ENCODE peak calls at places on chromosomes 16 and 17, in four cellular contexts. I is Caco-2, Y is hepatocyte, Z is astrocyte. J is an unnamed sample. For H3K4me1 and H3K36me3, the result is how much of the 10 kb centered on the place peaks cover.

GRCh38 chr17:71959129-71959528 is 161.7 kb upstream of the SOX9 start:
- DNase-seq in I (no peak), Y (no peak), Z (no peak), J (peak)

GRCh38 chr17:61325382-61326073 is 74.1 kb upstream of the TBX2 start:
- DNase-seq in I (no peak), Y (no peak), Z (peak), J (peak)

GRCh38 chr17:34706029-34706428 is 126.6 kb downstream of the TMEM132E start:
- DNase-seq in I (no peak), Y (peak), Z (peak), J (peak)

GRCh38 chr16:2003827-2004641 is 5.6 kb downstream of the ZNF598 start:
- DNase-seq in I (peak), Y (peak), Z (peak), J (peak)

GRCh38 chr17:16875662-16876061 is 96.3 kb downstream of the TNFRSF13B start:
- DNase-seq in I (no peak), Y (no peak), Z (no peak), J (no peak)

GRCh38 chr16:49465661-49466528 is 92.3 kb downstream of the C16orf78 start:
- DNase-seq in I (no peak), Y (no peak), Z (no peak), J (no peak)

GRCh38 chr16:84686702-84687298 is 13.0 kb upstream of the USP10 start:
- DNase-seq in I (no peak), Y (no peak), Z (no peak), J (no peak)

GRCh38 chr17:16379654-16380053 is 1.2 kb upstream of the UBB start:
- DNase-seq in I (no peak), Y (no peak), Z (no peak), J (no peak)

GRCh38 chr17:60887607-60888028 is 210.0 kb downstream of the BCAS3 start:
- DNase-seq in I (no peak), Y (no peak), Z (no peak), J (peak)

GRCh38 chr17:78361227-78361683 is 1.4 kb upstream of the SOCS3 start:
- DNase-seq in I (no peak), Y (no peak), Z (no peak), J (no peak)

GRCh38 chr16:8887952-8888560 is 5.9 kb downstream of the LITAFD start:
- DNase-seq in I (no peak), Y (peak), Z (peak), J (peak)

GRCh38 chr17:31571124-31571892 is 179.8 kb downstream of the RAB11FIP4 start:
- DNase-seq in I (no peak), Y (peak), Z (peak), J (peak)

GRCh38 chr16:14564881-14565687 is 65.0 kb downstream of the PARN start:
- DNase-seq in I (no peak), Y (peak), Z (peak), J (peak)

GRCh38 chr16:57091990-57092785 is at the start of gene CPNE2:
- DNase-seq in I (peak), Y (peak), Z (peak), J (peak)

GRCh38 chr17:81998222-81998621 is 20.8 kb downstream of the ASPSCR1 start:
- DNase-seq in I (no peak), Y (no peak), Z (no peak), J (no peak)

GRCh38 chr16:49856741-49857330 is 924 bp upstream of the ZNF423 start:
- DNase-seq in I (peak), Y (peak), Z (peak), J (peak)

GRCh38 chr17:71472809-71473789 is 647.7 kb upstream of the SOX9 start:
- DNase-seq in I (peak), Y (peak), Z (peak), J (peak)

GRCh38 chr16:3131755-3132377 is 3.0 kb upstream of the ZNF213 start:
- DNase-seq in I (peak), Y (peak), Z (no peak), J (peak)

GRCh38 chr17:79947351-79948031 is 88.2 kb downstream of the TBC1D16 start:
- DNase-seq in I (peak), Y (no peak), Z (peak), J (no peak)

GRCh38 chr17:42131971-42132370 is 9.4 kb downstream of the HSPB9 start:
- DNase-seq in I (no peak), Y (no peak), Z (peak), J (no peak)
- H3K4me1 ChIP-seq in I (under half), Y (under half), Z (under half), J (under half)

GRCh38 chr16:69340095-69340644 is 598 bp downstream of the NIP7 start:
- DNase-seq in I (no peak), Y (no peak), Z (no peak), J (no peak)

GRCh38 chr16:69344171-69344570 is 4.6 kb downstream of the NIP7 start:
- DNase-seq in I (no peak), Y (no peak), Z (no peak), J (no peak)

GRCh38 chr16:69334696-69335095 is 4.3 kb upstream of the PDF start:
- DNase-seq in I (no peak), Y (no peak), Z (no peak), J (no peak)

GRCh38 chr16:69338557-69339288 is 641 bp downstream of the COG8 start:
- DNase-seq in I (peak), Y (no peak), Z (no peak), J (no peak)

DNA sequence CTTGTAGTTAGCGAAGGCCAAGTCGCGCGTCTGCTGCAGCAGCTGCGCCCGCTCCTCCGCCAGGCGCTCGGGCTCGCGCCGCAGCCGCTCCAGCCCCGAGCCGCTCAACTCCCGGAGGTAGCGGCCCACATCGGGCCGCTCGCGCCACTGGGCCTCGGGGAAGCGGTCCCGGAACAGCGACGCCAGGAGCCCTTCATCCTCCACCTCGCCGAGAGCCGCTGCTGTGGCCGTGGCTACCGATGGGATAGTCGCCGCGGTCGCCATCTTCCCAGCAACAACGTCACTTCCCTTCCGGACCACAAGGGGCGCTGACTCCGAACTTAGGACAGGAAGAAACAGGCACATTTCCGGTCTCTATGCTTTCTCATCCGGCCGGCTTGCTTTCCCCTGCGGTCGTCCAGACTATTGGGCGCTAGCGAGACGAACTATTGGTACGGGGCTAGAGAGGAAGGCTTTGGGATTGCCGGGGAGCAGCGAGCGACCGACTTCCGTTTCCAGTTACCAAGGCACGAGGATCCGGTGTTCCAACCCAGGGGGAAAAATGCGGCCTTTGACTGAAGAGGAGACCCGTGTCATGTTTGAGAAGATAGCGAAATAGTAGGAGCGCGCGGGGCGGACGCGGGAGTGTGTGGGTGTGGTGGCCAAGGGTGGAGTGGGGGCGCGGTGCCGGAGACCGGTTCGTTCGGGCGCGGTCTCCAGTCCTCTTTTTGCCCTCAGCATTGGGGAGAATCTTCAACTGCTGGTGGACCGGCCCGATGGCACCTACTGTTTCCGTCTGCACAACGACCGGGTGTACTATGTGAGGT is at the start of the genes COG8 and NIP7:
- DNase-seq in I (peak), Y (peak), Z (peak), J (peak)
- H3K36me3 ChIP-seq in I (under half), Y (under half), Z (under half), J (under half)

DNA sequence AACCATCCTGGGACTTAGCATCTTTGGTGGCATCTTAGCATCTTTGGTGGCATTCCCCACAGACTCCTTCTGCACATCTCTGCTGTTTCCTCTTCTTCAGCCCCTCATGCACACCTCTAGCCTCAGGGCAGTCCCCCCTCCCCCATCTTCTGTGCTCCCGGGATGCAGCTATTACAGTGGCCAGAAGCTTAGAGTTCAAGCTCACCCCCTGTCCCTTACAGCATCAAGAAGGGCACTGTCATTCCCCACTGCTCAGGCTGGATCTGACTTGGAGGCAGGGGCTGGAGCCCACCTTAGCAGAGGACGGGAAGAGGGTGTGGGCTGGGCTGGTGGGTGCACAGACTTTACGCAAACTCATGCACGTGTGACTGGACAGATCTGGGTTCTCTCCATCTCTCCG is 650 bp downstream of the EPN3 start:
- DNase-seq in I (no peak), Y (no peak), Z (no peak), J (no peak)
- H3K4me1 ChIP-seq in I (under half), Y (under half), Z (under half), J (under half)

GRCh38 chr17:29095439-29095838 is 52.5 kb downstream of the PIPOX start:
- DNase-seq in I (no peak), Y (no peak), Z (no peak), J (no peak)
- H3K36me3 ChIP-seq in I (under half), Y (under half), Z (under half), J (under half)

DNA sequence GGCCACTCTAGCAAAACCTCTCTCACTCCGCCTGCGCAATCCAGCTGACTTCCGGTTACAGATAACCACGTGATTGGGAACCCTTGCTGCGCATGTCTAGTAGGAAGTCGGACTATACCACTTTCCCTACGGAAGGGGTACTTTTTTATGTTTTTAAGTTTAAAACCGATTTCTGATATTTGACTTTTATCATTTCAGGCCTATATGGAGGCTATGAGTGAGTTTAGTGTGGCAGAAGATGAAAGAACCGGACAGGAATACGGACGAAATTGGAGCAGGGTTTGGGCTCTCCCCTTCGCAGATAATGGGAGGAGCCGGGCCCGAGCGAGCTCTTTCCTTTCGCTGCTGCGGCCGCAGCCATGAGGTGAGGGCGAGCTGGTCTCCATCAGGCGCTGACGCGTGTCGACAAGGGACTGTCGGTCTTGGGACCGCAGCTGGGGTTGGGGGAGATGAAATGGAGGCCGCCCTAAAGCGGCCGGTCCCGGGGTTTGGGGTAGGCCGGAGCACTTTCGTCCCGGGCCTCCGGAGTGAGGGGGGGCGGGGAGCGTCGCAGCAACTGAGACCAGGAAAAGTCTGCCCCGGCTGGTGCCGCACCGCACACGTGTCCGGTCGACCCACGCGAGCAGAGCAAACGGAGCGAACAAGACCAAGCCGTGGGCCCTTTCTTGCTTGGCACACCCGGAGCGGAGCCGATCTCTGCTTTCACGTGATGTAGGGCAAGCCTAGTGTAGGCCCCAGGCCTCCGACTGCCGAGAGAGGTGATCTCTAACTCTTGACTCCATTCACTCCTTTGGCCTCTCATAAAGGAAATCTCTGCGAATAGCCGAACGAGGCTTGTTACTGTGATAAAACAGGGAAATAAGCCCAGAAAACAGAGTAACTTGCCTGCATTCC is at the start of gene RPL19:
- DNase-seq in I (peak), Y (peak), Z (peak), J (peak)
- H3K4me1 ChIP-seq in I (under half), Y (under half), Z (under half), J (under half)

GRCh38 chr17:75031972-75032895 is 14.5 kb downstream of the ATP5PD start:
- DNase-seq in I (peak), Y (peak), Z (peak), J (peak)
- H3K36me3 ChIP-seq in I (under half), Y (under half), Z (under half), J (under half)

DNA sequence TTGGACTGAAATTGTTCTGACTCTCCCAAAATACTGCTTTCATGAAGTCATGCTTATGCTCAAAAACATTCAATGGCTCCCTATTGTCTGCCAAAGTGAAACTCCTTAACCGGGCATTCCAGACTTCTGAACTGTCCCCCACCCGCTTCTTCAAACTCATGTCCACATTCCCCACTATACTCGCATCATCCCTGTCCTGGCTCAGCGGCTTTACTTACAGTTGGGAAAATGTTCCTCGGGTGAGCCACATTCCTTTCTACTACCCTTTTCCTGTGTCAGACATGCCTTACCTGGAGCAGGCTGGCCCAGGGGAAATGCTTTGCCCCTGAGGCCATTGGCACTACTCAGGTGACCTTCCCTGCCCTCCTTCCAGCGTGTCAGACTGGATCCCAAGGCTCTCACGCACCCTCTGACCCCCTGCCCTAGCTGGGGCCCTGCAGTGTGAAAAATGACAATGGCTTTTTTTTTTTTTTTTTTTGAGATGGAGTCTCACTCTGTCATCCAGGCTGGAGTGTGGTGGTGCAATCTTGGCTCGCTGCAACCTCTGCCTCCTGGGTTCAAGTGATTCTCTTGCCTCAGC is 5.3 kb downstream of the CYGB start:
- DNase-seq in I (no peak), Y (no peak), Z (peak), J (peak)
- H3K4me1 ChIP-seq in I (under half), Y (half or more), Z (under half), J (under half)

J was measured in PC-3.